ENCODE peak calls at places on chromosomes 6 and 20, in six cellular contexts. M is A549, U is upper lobe of left lung, B is HepG2, F is GM12878, Z is K562. E is an unnamed sample.

GRCh38 chr20:18566892-18567738 is at the start of gene SMIM26:
- ATAC-seq in F (peak), Z (peak), U (peak), B (peak), M (peak), E (peak)

GRCh38 chr6:52497652-52498408 is 77.7 kb downstream of the EFHC1 start:
- ATAC-seq in U (no peak), Z (no peak), M (no peak), B (no peak), F (peak), E (no peak)

GRCh38 chr6:31945507-31946369 is at the start of gene CFB:
- ATAC-seq in M (peak), B (peak), F (no peak), U (peak), Z (no peak), E (peak)

GRCh38 chr6:157757430-157758403 is 65.3 kb upstream of the SNX9 start:
- ATAC-seq in U (no peak), M (no peak), Z (peak), B (no peak), F (no peak), E (no peak)

GRCh38 chr6:408599-409102 is 17.1 kb downstream of the IRF4 start:
- ATAC-seq in B (peak), Z (peak), M (peak), U (peak), F (no peak), E (peak)

GRCh38 chr6:10099086-10099499 is 315.8 kb downstream of the TFAP2A start:
- ATAC-seq in M (no peak), U (no peak), Z (peak), B (peak), F (no peak), E (no peak)

GRCh38 chr6:126143650-126144260 is 157.4 kb downstream of the TRMT11 start:
- ATAC-seq in B (no peak), F (no peak), Z (peak), U (no peak), M (no peak), E (no peak)

GRCh38 chr20:50475879-50476292 is 34.3 kb upstream of the PTPN1 start:
- ATAC-seq in F (no peak), Z (peak), M (peak), B (peak), U (peak), E (peak)

GRCh38 chr6:47603995-47604394 is 94.4 kb upstream of the ADGRF4 start:
- ATAC-seq in B (no peak), U (no peak), M (no peak), F (no peak), Z (no peak), E (no peak)

GRCh38 chr20:44691424-44692423 is 23.4 kb upstream of the CCN5 start:
- ATAC-seq in B (no peak), M (no peak), Z (no peak), F (no peak), U (peak), E (peak)

GRCh38 chr6:54291738-54292137 is 16.5 kb upstream of the TINAG start:
- ATAC-seq in U (no peak), Z (no peak), F (peak), B (no peak), M (no peak), E (no peak)

GRCh38 chr6:110034637-110035096 is 56.6 kb downstream of the GPR6 start:
- ATAC-seq in Z (no peak), U (no peak), M (no peak), B (no peak), F (no peak), E (no peak)

GRCh38 chr6:57305112-57305511 is 12.3 kb upstream of the PRIM2 start:
- ATAC-seq in U (no peak), M (no peak), B (no peak), F (no peak), Z (no peak), E (peak)

GRCh38 chr6:20365456-20365855 is 36.2 kb upstream of the E2F3 start:
- ATAC-seq in Z (no peak), M (no peak), F (peak), U (no peak), B (peak), E (no peak)

GRCh38 chr6:169826697-169827096 is 75.3 kb downstream of the ERMARD start:
- ATAC-seq in Z (no peak), M (no peak), B (no peak), F (no peak), U (no peak), E (no peak)

GRCh38 chr6:56335733-56336132 is 88.4 kb upstream of the COL21A1 start:
- ATAC-seq in Z (no peak), U (no peak), B (no peak), F (no peak), M (peak), E (no peak)

GRCh38 chr6:137465378-137466009 is 28.7 kb downstream of the OLIG3 start:
- ATAC-seq in U (no peak), F (no peak), M (no peak), Z (no peak), B (peak), E (no peak)

GRCh38 chr6:83151114-83151513 is 42.0 kb downstream of the PGM3 start:
- ATAC-seq in U (no peak), B (no peak), Z (peak), M (no peak), F (no peak), E (no peak)

GRCh38 chr20:25859649-25860530 is 163.2 kb upstream of the ZNF337 start:
- ATAC-seq in U (peak), M (peak), Z (peak), B (peak), F (peak), E (peak)

DNA sequence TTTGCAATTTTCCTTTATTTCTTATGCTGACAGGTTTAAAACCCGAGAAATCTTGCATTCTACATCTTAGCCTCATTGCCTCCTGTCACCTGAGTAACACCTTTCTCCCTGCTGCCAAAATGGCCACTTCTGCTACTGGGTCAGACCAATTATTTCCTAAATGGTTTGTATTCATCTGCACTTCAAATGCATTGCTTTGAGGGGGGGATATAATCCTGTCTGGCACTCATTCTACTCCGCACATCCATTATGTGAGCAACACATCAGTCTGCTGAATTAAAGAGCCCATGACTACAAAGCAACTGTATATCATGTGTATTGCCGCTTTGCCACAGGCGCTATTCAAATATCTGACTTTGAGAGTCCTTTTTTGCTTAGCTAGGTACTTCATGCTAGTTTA is 141.6 kb upstream of the TSHZ2 start:
- ATAC-seq in U (no peak), Z (no peak), M (no peak), B (no peak), F (no peak), E (no peak)
- TF ChIP-seq EP300 in U (no peak), Z (no peak), M (no peak), B (no peak), F (no peak), E (no peak)

GRCh38 chr6:69795469-69796080 is 1.2 kb downstream of the LMBRD1 start:
- ATAC-seq in M (no peak), Z (peak), U (no peak), F (peak), B (no peak), E (no peak)
- TF ChIP-seq CTCF in M (no peak), Z (peak), U (no peak), F (no peak), B (no peak), E (peak)

GRCh38 chr6:151807513-151808330 is at the start of gene ESR1:
- ATAC-seq in B (peak), U (peak), M (peak), F (peak), Z (peak), E (peak)
- TF ChIP-seq EP300 in B (no peak), U (no peak), M (no peak), F (no peak), Z (no peak), E (no peak)

DNA sequence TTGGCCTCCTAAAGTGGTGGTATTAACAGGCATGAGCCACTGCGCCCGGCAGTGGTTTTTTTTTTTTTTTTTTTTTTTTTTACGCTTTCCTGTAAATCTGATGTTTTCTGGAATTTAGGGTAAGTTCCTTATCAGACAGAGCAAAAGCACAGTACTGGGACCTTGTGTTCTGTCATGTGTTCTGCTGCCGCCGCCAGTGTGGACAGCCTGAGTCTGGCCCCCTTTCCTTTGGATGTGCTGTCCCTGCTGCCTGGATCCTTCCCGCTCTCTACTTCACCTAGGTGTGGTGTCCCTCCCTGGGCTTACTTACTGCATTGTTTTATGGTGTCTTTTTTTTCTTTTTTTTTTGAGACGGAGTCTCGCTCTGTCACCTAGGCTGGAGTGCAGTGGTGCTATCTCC is 11.7 kb downstream of the DNMT3B start:
- ATAC-seq in U (no peak), M (no peak), Z (peak), B (no peak), F (no peak), E (no peak)
- TF ChIP-seq CTCF in U (no peak), M (no peak), Z (no peak), B (no peak), F (no peak), E (no peak)

DNA sequence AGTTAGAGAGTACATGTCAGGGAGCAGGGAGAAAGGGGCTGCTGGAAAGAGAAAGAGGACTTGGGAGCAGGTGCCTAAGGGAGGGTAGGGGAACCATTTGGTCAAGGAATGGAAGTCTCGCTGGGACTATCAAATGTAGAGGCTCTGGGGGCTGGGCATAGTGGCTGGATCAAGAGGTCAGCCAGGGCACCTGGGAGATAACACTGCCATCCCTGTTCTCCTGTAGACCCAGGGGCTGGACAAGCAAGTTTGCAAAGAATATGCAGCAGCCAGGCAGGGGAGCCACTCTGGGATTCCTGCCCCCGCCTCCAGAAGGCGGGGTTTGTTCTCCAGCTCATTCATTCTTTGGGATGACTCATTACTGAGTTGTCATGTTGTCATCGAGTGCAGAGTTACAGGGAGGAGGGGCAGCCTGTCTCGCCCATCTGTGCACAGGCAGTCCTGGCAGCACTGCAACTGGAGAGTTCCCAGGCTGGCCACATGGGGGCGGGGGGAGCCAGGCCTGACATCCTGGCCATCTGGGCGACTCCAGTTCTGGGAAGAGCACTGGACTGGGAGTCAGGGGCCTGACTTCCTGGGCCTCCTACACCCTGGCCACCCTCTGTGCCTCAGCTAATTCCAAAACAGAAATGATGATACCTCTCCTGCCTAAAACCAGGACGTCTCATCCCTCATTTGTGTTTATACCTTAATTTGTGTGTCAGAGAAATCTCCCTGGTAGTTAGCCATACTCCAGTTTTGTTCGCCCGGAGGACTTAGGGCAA is 28.2 kb upstream of the ZFAND3 start:
- ATAC-seq in F (peak), U (peak), B (peak), M (peak), Z (peak), E (peak)
- TF ChIP-seq EP300 in F (no peak), U (peak), B (no peak), M (no peak), Z (peak), E (no peak)

DNA sequence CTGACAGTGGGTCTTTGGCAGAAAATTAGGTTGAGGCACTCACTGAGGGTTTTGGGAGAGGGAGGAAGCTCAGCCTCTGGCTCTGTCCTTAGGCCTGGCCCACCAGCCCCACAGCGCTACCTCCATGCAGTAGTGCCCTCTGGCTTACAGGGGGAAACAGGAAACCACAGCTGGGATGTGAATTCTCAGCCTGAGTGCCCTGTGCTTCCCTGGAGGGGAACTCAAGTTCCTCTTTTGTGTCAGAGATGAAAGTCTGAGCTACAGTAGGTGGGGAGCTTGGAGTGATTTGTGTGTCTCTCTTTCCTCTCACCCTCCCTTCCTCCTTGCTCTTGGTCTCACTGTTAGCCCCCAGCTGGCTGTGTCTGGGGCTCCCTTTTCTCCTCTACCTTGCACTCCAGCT is 48.2 kb upstream of the BLCAP start:
- ATAC-seq in Z (no peak), U (no peak), B (peak), M (peak), F (peak), E (no peak)
- TF ChIP-seq CTCF in Z (no peak), U (no peak), B (no peak), M (no peak), F (no peak), E (no peak)

GRCh38 chr6:27873101-27874030 is 38.8 kb downstream of the OR2B2 start:
- ATAC-seq in F (peak), Z (no peak), B (no peak), U (peak), M (peak), E (peak)
- TF ChIP-seq EP300 in F (no peak), Z (no peak), B (no peak), U (peak), M (peak), E (no peak)

DNA sequence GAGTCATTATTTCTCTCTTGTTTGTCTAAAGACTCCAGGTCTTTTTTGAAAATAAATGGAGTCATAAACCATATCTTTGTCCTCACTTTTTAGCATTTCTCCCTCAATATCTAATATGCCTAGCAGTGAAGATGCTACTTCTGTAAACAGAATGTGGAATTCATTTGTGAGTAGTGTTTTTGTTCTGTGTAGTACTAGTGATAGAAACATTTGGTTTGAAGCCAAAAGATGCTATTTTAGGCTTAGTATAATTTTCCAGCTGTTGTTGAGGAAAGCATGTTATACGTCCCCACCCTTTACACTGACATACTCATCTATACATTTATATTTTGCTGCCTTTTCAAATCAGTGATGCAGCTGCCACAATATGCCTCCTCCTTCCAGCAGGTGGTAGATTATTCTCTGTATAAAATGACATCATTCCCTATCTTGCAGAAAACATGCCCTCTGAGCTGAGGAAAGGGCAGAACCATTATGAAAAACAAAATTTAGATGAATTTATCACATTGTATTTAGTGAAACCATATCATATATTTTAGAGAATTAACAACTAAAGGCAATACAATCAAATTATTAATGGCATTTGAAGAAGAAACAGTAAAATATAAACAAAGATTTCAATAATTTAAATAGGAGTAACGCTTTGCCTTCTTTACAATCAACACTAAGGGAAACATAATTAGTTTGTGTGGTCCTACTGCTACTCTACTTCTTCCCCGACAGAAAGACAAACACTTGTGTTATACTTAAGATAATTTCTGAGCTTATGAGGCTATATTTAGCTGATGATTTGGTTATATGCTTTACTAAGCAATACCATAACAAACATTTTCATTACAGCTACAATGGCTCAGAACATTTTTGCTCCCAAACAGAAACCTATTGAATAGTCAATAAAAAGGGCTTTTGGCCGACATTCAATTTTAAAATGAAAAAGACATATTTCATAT is 1217.4 kb upstream of the GJE1 start:
- ATAC-seq in M (no peak), U (no peak), B (no peak), F (no peak), Z (no peak), E (no peak)
- TF ChIP-seq CTCF in M (no peak), U (no peak), B (no peak), F (no peak), Z (no peak), E (no peak)

GRCh38 chr6:114258376-114258775 is 84.4 kb downstream of the HS3ST5 start:
- ATAC-seq in B (no peak), U (no peak), F (no peak), M (no peak), Z (no peak), E (no peak)

GRCh38 chr6:114260810-114261209 is 82.0 kb downstream of the HS3ST5 start:
- ATAC-seq in Z (no peak), U (no peak), B (no peak), F (no peak), M (no peak), E (no peak)
- TF ChIP-seq EP300 in Z (no peak), U (no peak), B (no peak), F (no peak), M (no peak), E (no peak)

DNA sequence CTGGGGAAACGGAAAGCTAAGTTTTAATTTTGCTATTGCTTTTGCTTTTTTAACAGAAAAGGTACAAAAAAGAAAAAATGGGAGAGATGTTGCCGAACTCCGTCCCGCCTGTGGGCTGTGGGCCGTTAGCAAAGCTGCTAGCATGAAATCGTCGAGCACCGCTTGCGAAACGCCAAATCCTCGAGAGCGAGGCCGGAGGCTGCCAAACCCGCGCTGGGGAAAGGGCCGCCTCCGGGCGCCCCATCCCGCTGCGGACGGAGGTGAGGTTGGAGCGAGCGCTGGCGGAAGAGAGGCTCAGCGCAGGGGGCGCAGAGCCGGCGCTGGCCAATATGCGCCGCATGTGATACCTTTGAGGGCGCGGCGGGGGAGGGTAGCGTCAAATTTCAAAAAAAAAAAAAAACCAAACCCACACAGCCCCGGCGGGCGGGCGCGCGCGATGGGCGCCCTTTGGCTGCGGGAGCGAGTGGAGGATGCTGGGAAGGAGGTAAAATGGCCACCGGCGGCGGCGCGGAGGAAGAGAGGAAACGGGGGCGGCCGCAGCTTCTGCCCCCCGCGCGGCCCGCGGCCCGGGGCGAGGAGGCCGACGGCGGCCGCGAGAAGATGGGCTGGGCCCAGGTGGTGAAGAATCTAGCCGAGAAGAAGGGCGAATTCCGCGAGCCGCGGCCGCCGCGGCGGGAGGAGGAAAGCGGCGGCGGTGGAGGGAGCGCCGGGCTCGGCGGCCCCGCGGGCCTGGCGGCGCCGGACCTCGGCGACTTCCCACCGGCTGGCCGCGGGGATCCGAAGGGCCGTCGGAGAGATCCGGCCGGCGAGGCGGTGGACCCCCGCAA is at the start of gene ZCCHC3:
- ATAC-seq in U (peak), Z (peak), B (peak), F (peak), M (peak), E (peak)
- TF ChIP-seq CTCF in U (no peak), Z (peak), B (peak), F (peak), M (peak), E (peak)